ENCODE peak calls at places on chromosomes 2 and 18, in six cellular contexts. U is GM12878, K is HEK293T, J is A549, R is K562, G is HepG2. N is an unnamed sample.

GRCh38 chr2:79832540-79833234 is 319.8 kb downstream of the CTNNA2 start:
- DNase-seq in R (no peak), U (no peak), G (no peak), J (peak), K (no peak), N (no peak)

GRCh38 chr2:118860506-118860905 is 13.1 kb upstream of the EN1 start:
- DNase-seq in R (no peak), J (no peak), G (no peak), U (no peak), K (no peak), N (no peak)

GRCh38 chr2:23375448-23375847 is 9.5 kb upstream of the KLHL29 start:
- DNase-seq in K (peak), G (no peak), R (peak), U (no peak), J (peak), N (peak)

GRCh38 chr2:70688427-70688826 is 79.6 kb downstream of the ADD2 start:
- DNase-seq in J (no peak), G (no peak), R (no peak), U (no peak), K (no peak), N (no peak)

GRCh38 chr2:138550670-138551287 is 49.2 kb downstream of the SPOPL start:
- DNase-seq in R (no peak), K (no peak), U (no peak), J (no peak), G (no peak), N (no peak)

GRCh38 chr2:202113571-202114142 is 40.6 kb downstream of the KIAA2012 start:
- DNase-seq in R (no peak), J (peak), G (peak), U (no peak), K (no peak), N (peak)

GRCh38 chr18:49572935-49573334 is 11.1 kb downstream of the LIPG start:
- DNase-seq in U (no peak), J (no peak), K (no peak), G (no peak), R (no peak), N (no peak)

GRCh38 chr18:79936641-79937040 is 14.8 kb downstream of the SLC66A2 start:
- DNase-seq in G (peak), U (no peak), J (no peak), R (no peak), K (no peak), N (no peak)

GRCh38 chr18:72868666-72869661 is 1.2 kb upstream of the NETO1 start:
- DNase-seq in R (no peak), K (no peak), G (no peak), U (no peak), J (no peak), N (no peak)

GRCh38 chr2:215071676-215072075 is 66.8 kb downstream of the ABCA12 start:
- DNase-seq in U (no peak), G (no peak), K (no peak), R (no peak), J (peak), N (no peak)

GRCh38 chr18:55743701-55744100 is 155.7 kb upstream of the TCF4 start:
- DNase-seq in R (no peak), K (no peak), G (no peak), J (no peak), U (no peak), N (peak)

GRCh38 chr18:30969670-30970069 is 72.9 kb downstream of the DSC3 start:
- DNase-seq in R (no peak), K (no peak), G (no peak), J (no peak), U (no peak), N (no peak)

GRCh38 chr2:86648696-86649095 is 25.0 kb upstream of the RNF103 start:
- DNase-seq in G (no peak), U (no peak), J (no peak), R (no peak), K (no peak), N (peak)

GRCh38 chr2:199757466-199757865 is 93.5 kb downstream of the FTCDNL1 start:
- DNase-seq in K (no peak), J (no peak), R (no peak), U (no peak), G (no peak), N (no peak)

GRCh38 chr18:24342347-24342746 is 55.3 kb downstream of the OSBPL1A start:
- DNase-seq in J (no peak), G (no peak), K (no peak), U (no peak), R (no peak), N (peak)

GRCh38 chr2:200336980-200337615 is 30.6 kb downstream of the SPATS2L start:
- DNase-seq in K (no peak), R (no peak), G (no peak), U (no peak), J (no peak), N (no peak)

GRCh38 chr2:19846030-19846429 is 55.8 kb downstream of the TTC32 start:
- DNase-seq in G (no peak), R (no peak), J (peak), K (no peak), U (no peak), N (no peak)

GRCh38 chr2:206996556-206997065 is 57.3 kb downstream of the CPO start:
- DNase-seq in K (no peak), U (no peak), R (no peak), G (no peak), J (no peak), N (no peak)

GRCh38 chr2:63051795-63052333 is 1.2 kb downstream of the OTX1 start:
- DNase-seq in J (no peak), G (no peak), K (no peak), U (no peak), R (no peak), N (no peak)

GRCh38 chr2:12844511-12844910 is 127.8 kb downstream of the TRIB2 start:
- DNase-seq in G (no peak), U (no peak), R (no peak), K (no peak), J (no peak), N (no peak)

GRCh38 chr2:191710411-191710900 is 32.5 kb downstream of the NABP1 start:
- DNase-seq in G (no peak), U (no peak), J (no peak), R (no peak), K (no peak), N (peak)

GRCh38 chr2:145027073-145027459 is 507.1 kb upstream of the ZEB2 start:
- DNase-seq in U (no peak), R (no peak), J (peak), K (no peak), G (no peak), N (peak)

GRCh38 chr2:215805493-215805892 is 207.9 kb downstream of the MREG start:
- DNase-seq in J (no peak), G (no peak), R (no peak), K (no peak), U (no peak), N (no peak)

GRCh38 chr2:64652231-64653173 is 1.2 kb downstream of the SERTAD2 start:
- DNase-seq in U (no peak), R (peak), J (peak), G (peak), K (no peak), N (peak)

GRCh38 chr18:48490641-48491040 is 48.2 kb upstream of the CTIF start:
- DNase-seq in K (no peak), G (no peak), J (no peak), R (no peak), U (no peak), N (no peak)

GRCh38 chr18:24914148-24914525 is 437.8 kb downstream of the ZNF521 start:
- DNase-seq in U (no peak), J (no peak), R (no peak), K (no peak), G (no peak), N (no peak)

GRCh38 chr18:48927286-48928080 is 23.3 kb downstream of the SMAD7 start:
- DNase-seq in U (no peak), J (no peak), R (no peak), K (no peak), G (no peak), N (no peak)

GRCh38 chr2:129799036-129799958 is 180.2 kb upstream of the RAB6C start:
- DNase-seq in G (no peak), U (no peak), J (no peak), R (no peak), K (no peak), N (no peak)

GRCh38 chr2:188399159-188399558 is 107.5 kb downstream of the GULP1 start:
- DNase-seq in U (no peak), R (no peak), G (no peak), K (no peak), J (no peak), N (peak)

GRCh38 chr18:67425724-67426123 is 90.8 kb downstream of the DSEL start:
- DNase-seq in U (no peak), R (no peak), G (no peak), K (no peak), J (peak), N (peak)

GRCh38 chr18:23257153-23257552 is 121.9 kb downstream of the CABLES1 start:
- DNase-seq in J (no peak), K (no peak), G (peak), R (no peak), U (no peak), N (no peak)

GRCh38 chr2:232113821-232114220 is 152.3 kb downstream of the DIS3L2 start:
- DNase-seq in G (no peak), U (no peak), K (no peak), R (no peak), J (no peak), N (peak)

GRCh38 chr2:122233372-122233771 is 477.9 kb downstream of the TSN start:
- DNase-seq in G (no peak), J (no peak), K (no peak), R (no peak), U (no peak), N (no peak)

GRCh38 chr2:122239440-122239839 is 484.0 kb downstream of the TSN start:
- DNase-seq in K (no peak), R (no peak), J (no peak), U (no peak), G (no peak), N (no peak)

GRCh38 chr2:122236152-122236892 is 480.9 kb downstream of the TSN start:
- DNase-seq in K (no peak), G (no peak), U (no peak), R (no peak), J (peak), N (no peak)

GRCh38 chr2:122237506-122237905 is 482.1 kb downstream of the TSN start:
- DNase-seq in J (no peak), R (no peak), G (no peak), U (no peak), K (no peak), N (no peak)

DNA sequence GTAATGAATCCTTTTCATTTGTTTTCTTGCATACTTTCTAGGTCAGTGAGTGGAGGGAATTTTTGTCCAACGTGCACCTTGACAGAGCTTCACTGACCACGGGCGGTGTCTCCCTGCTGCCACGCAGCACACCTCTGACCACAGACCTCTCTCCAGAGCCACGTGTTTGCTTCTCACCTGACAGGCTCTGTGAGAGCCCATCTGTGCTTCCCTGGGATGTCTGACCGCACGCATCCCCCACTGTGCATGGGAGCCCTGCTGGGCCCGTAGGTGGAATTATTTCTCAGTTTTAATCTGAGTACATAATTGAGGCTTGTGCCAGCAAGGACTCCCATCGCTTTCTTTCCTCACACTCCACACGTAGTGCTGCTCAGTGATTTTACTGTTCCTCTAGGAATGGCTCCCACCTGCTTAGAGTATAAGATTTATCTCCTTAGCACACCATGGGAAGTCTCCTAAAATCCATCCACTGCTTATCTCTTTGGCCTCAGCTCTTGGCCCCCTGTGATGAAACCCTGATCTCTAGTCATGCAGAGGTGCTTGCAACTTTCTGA is 482.6 kb downstream of the TSN start:
- DNase-seq in U (no peak), G (no peak), K (no peak), J (no peak), R (no peak), N (no peak)
- TF ChIP-seq BHLHE40 in U (no peak), G (no peak), K (no peak), J (no peak), R (no peak), N (no peak)

GRCh38 chr2:46802665-46803550 is 112.7 kb downstream of the MCFD2 start:
- DNase-seq in G (no peak), U (no peak), J (no peak), R (no peak), K (no peak), N (no peak)
- TF ChIP-seq BHLHE40 in G (no peak), U (no peak), J (no peak), R (no peak), K (no peak), N (no peak)

GRCh38 chr18:57942493-57942892 is 101.5 kb upstream of the NEDD4L start:
- DNase-seq in R (no peak), U (no peak), K (no peak), J (no peak), G (no peak), N (no peak)

GRCh38 chr18:57942090-57942489 is 101.9 kb upstream of the NEDD4L start:
- DNase-seq in G (no peak), J (no peak), U (no peak), K (no peak), R (no peak), N (no peak)

GRCh38 chr18:57940166-57940565 is 103.9 kb upstream of the NEDD4L start:
- DNase-seq in U (no peak), G (no peak), R (no peak), J (no peak), K (no peak), N (no peak)

GRCh38 chr18:57947117-57947516 is 96.9 kb upstream of the NEDD4L start:
- DNase-seq in R (no peak), G (no peak), J (no peak), K (no peak), U (no peak), N (no peak)

GRCh38 chr18:57943723-57944122 is 100.3 kb upstream of the NEDD4L start:
- DNase-seq in J (no peak), R (no peak), U (no peak), K (no peak), G (no peak), N (peak)
- TF ChIP-seq BHLHE40 in J (no peak), R (no peak), U (no peak), K (no peak), G (no peak), N (no peak)

GRCh38 chr2:203802277-203803045 is 65.1 kb upstream of the CTLA4 start:
- DNase-seq in K (no peak), G (no peak), R (no peak), J (no peak), U (no peak), N (peak)
- TF ChIP-seq BHLHE40 in K (no peak), G (no peak), R (no peak), J (no peak), U (no peak), N (no peak)

DNA sequence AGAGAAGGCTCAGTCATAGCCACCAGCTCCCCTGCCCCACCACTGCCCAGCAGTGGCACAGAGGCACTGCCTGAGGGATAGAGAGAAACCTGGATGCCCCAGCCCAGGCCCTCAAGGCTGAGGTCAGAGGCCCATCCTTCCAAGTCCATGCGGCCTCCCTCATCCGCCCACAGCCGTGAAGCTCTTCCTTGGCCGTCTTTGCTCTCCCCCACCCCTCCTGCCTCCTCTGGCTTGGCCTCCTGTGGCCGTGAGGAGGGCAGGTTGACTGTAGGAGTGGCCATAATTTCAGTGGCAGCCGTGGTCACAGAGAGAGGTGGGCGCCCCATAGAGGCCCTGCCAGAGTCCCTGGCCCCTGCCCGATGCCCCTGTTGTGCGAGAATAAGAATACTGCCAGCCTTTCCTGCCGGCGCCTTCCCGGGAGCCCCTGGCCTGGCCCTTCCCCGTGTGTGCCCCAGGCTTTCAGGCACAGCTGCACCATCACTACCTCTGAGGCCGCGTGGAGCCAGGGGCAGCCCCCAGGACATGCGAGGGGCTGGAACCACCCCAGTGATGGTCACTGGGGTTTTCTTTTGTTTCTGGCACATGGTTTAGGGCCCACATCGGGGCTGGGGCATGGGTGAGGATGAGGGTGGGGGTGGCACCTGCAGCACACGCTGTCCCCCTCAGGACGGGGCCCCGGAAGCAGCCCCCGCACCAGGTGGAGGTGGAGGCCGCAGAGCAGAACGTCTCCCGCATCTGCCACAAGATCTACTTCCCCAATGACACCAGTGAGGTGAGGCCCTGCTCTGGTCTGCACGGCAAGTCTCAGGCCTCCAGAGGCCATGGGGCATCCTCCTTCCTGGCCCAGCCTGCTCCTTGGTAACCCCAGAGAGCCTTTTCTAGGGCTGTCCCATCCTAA is 13.1 kb upstream of the GPR17 start:
- DNase-seq in U (no peak), K (no peak), J (no peak), R (no peak), G (no peak), N (no peak)
- TF ChIP-seq BHLHE40 in U (no peak), K (no peak), J (no peak), R (no peak), G (no peak), N (no peak)

GRCh38 chr2:24592436-24593100 is 101.5 kb downstream of the NCOA1 start:
- DNase-seq in R (no peak), J (no peak), K (peak), U (no peak), G (no peak), N (no peak)
- TF ChIP-seq BHLHE40 in R (no peak), J (no peak), K (no peak), U (no peak), G (no peak), N (no peak)

GRCh38 chr2:235669269-235669831 is 175.5 kb downstream of the AGAP1 start:
- DNase-seq in G (peak), K (peak), U (no peak), R (no peak), J (peak), N (peak)

GRCh38 chr2:235670974-235671787 is 177.3 kb downstream of the AGAP1 start:
- DNase-seq in G (no peak), J (no peak), R (no peak), K (no peak), U (no peak), N (no peak)

GRCh38 chr2:235668782-235669181 is 174.9 kb downstream of the AGAP1 start:
- DNase-seq in U (no peak), G (no peak), J (no peak), R (no peak), K (no peak), N (no peak)

GRCh38 chr2:235672720-235673119 is 178.9 kb downstream of the AGAP1 start:
- DNase-seq in K (no peak), G (no peak), U (no peak), J (no peak), R (no peak), N (no peak)

GRCh38 chr2:235669983-235670962 is 176.4 kb downstream of the AGAP1 start:
- DNase-seq in U (no peak), G (no peak), R (no peak), J (peak), K (peak), N (peak)
- TF ChIP-seq BHLHE40 in U (no peak), G (no peak), R (no peak), J (no peak), K (no peak), N (no peak)